ENCODE peak calls at places on chromosomes 3 and 15, in four cellular contexts. V is neuronal stem cell, A is GM23338, E is mammary epithelial cell. X is an unnamed sample.
A peak's percentile ranks its signal among the peaks of the same experiment; 100 is the strongest.

GRCh38 chr3:155744626-155745324 is at the start of gene PLCH1:
- DNase-seq in V (peak; percentile 83), A (peak; percentile 97), E (no peak), X (peak; percentile 88)

GRCh38 chr15:57288926-57289650 is 87.2 kb upstream of the CGNL1 start:
- DNase-seq in V (no peak), A (no peak), E (no peak), X (no peak)

GRCh38 chr3:5568451-5568850 is 380.9 kb downstream of the EDEM1 start:
- DNase-seq in V (no peak), A (peak; percentile 1), E (peak; percentile 1), X (no peak)

GRCh38 chr15:40307421-40308165 is at the start of gene PLCB2:
- DNase-seq in V (no peak), A (peak; percentile 68), E (no peak), X (no peak)

GRCh38 chr3:132267594-132267993 is 49.6 kb upstream of the ACP3 start:
- DNase-seq in V (no peak), A (no peak), E (no peak), X (no peak)

GRCh38 chr3:181752202-181752671 is 40.5 kb downstream of the SOX2 start:
- DNase-seq in V (no peak), A (no peak), E (peak; percentile 36), X (no peak)

GRCh38 chr3:185820973-185821758 is 3.7 kb downstream of the IGF2BP2 start:
- DNase-seq in V (no peak), A (no peak), E (peak; percentile 83), X (peak; percentile 85)

GRCh38 chr3:141979050-141979671 is 102.7 kb downstream of the ATP1B3 start:
- DNase-seq in V (no peak), A (no peak), E (peak; percentile 78), X (no peak)

GRCh38 chr3:143443851-143444331 is 324.3 kb downstream of the CHST2 start:
- DNase-seq in V (no peak), A (no peak), E (peak; percentile 97), X (peak; percentile 95)

GRCh38 chr3:126555795-126556636 is 2.7 kb downstream of the C3orf22 start:
- DNase-seq in V (no peak), A (no peak), E (no peak), X (peak; percentile 43)

GRCh38 chr3:16252243-16252978 is 12.3 kb downstream of the DPH3 start:
- DNase-seq in V (no peak), A (no peak), E (peak; percentile 26), X (no peak)

GRCh38 chr15:85479071-85479647 is 98.8 kb downstream of the AKAP13 start:
- DNase-seq in V (no peak), A (peak; percentile 63), E (peak; percentile 71), X (peak; percentile 88)

GRCh38 chr3:149080011-149080698 is 6.2 kb downstream of the HLTF start:
- DNase-seq in V (no peak), A (no peak), E (no peak), X (no peak)

GRCh38 chr3:31981206-31982181 is at the start of the genes OSBPL10 and ZNF860:
- DNase-seq in V (no peak), A (peak; percentile 83), E (peak; percentile 94), X (peak; percentile 88)

GRCh38 chr15:31083394-31083790 is 18.1 kb downstream of the TRPM1 start:
- DNase-seq in V (no peak), A (no peak), E (no peak), X (no peak)

GRCh38 chr3:27573780-27574437 is 89.7 kb upstream of the SLC4A7 start:
- DNase-seq in V (no peak), A (no peak), E (no peak), X (peak; percentile 21)

GRCh38 chr3:99532246-99532645 is 106.1 kb upstream of the COL8A1 start:
- DNase-seq in V (peak; percentile 38), A (peak; percentile 95), E (peak; percentile 54), X (peak; percentile 82)

GRCh38 chr3:196135693-196136639 is 54.1 kb upstream of the TFRC start:
- DNase-seq in V (no peak), A (no peak), E (peak; percentile 97), X (peak; percentile 82)

GRCh38 chr3:123346726-123347125 is 102.2 kb downstream of the ADCY5 start:
- DNase-seq in V (no peak), A (no peak), E (no peak), X (no peak)
- H3K27me3 ChIP-seq in V (peaks cover 25% of the 10 kb centered on the region), A (no peaks in the 10 kb centered on the region), E (peaks cover 10% of the 10 kb centered on the region), X (peaks cover 81% of the 10 kb centered on the region)

GRCh38 chr3:42489937-42490227 is 12.6 kb upstream of the VIPR1 start:
- DNase-seq in V (no peak), A (no peak), E (no peak), X (no peak)
- H3K4me2 ChIP-seq in V (no peak overlapping the region), A (no peak overlapping the region), E (no peak overlapping the region), X (no peak overlapping the region)

GRCh38 chr3:46870651-46871050 is 6.9 kb upstream of the PTH1R start:
- DNase-seq in V (no peak), A (no peak), E (no peak), X (no peak)

GRCh38 chr3:46869440-46869839 is 6.2 kb upstream of the MYL3 start:
- DNase-seq in V (no peak), A (no peak), E (no peak), X (no peak)

GRCh38 chr3:46868301-46868700 is 5.1 kb upstream of the MYL3 start:
- DNase-seq in V (no peak), A (no peak), E (no peak), X (no peak)

GRCh38 chr3:46867550-46867898 is 4.3 kb upstream of the MYL3 start:
- DNase-seq in V (no peak), A (peak; percentile 33), E (no peak), X (peak; percentile 91)

GRCh38 chr3:46868948-46869347 is 5.7 kb upstream of the MYL3 start:
- DNase-seq in V (no peak), A (no peak), E (no peak), X (no peak)
- H3K27me3 ChIP-seq in V (peaks cover 48% of the 10 kb centered on the region), A (no peaks in the 10 kb centered on the region), E (no peaks in the 10 kb centered on the region), X (peaks cover 27% of the 10 kb centered on the region)

GRCh38 chr15:69298354-69298696 is 387 bp upstream of the PAQR5 start:
- DNase-seq in V (no peak), A (no peak), E (no peak), X (peak; percentile 68)
- H3K4me2 ChIP-seq in V (peak overlapping the region; percentile 86), A (peak overlapping the region; percentile 96), E (peak overlapping the region; percentile 94), X (peak overlapping the region; percentile 78)

DNA sequence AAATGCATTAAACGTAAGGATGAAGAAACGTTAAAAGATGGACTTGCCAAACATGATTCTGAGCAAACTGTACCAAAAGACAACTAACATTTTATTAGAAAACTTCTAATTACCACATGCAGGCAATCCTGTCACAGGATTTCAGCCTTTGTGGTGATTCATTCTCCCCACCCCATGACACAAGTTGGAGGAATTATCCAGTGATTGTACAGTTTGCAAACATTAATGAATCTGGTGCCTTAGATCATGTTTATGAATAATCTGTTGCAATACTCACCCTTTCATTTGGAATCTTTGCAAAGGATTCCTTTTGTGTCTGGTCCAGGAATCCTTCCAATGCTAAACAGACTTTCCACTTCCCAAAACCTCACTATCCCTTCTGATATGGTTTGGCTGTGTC is 23.3 kb upstream of the ERC2 start:
- DNase-seq in V (no peak), A (no peak), E (peak; percentile 31), X (no peak)
- H3K27me3 ChIP-seq in V (peaks cover 2% of the 10 kb centered on the region), A (no peaks in the 10 kb centered on the region), E (no peaks in the 10 kb centered on the region), X (no peaks in the 10 kb centered on the region)